ENCODE peak calls at places on chromosomes 3 and 15, in ten cellular contexts. C is A172; T is RWPE1; H is GOT3; F is right cardiac atrium; K is CD8-positive, alpha-beta T cell; E is effector CD4-positive, alpha-beta T cell; U is cardiac muscle cell; A is MM.1S; O is fibroblast of the conjunctiva. B is an unnamed sample.

GRCh38 chr15:70420421-70421196 is 322.9 kb upstream of the TLE3 start:
- DNase-seq in C (no peak), T (no peak), H (no peak), F (no peak), K (no peak), E (no peak), U (no peak), A (no peak), O (no peak), B (no peak)

GRCh38 chr3:48504051-48504946 is at the start of gene SHISA5:
- DNase-seq in C (peak; percentile 38), T (no peak), H (no peak), F (peak; percentile 95), K (no peak), E (peak; percentile 31), U (peak; percentile 84), A (no peak), O (peak; percentile 43), B (no peak)

GRCh38 chr3:32321095-32321835 is 70.4 kb upstream of the CMTM7 start:
- DNase-seq in C (no peak), T (no peak), H (no peak), F (no peak), K (no peak), E (no peak), U (no peak), A (no peak), O (no peak), B (no peak)

GRCh38 chr15:91289324-91289723 is 189.3 kb downstream of the SV2B start:
- DNase-seq in C (no peak), T (no peak), H (no peak), F (no peak), K (no peak), E (no peak), U (no peak), A (no peak), O (no peak), B (no peak)

GRCh38 chr3:194294199-194294887 is 56.8 kb downstream of the CPN2 start:
- DNase-seq in C (no peak), T (no peak), H (no peak), F (no peak), K (no peak), E (no peak), U (no peak), A (no peak), O (no peak), B (no peak)

GRCh38 chr15:83854950-83855707 is 201.2 kb downstream of the ADAMTSL3 start:
- DNase-seq in C (no peak), T (no peak), H (no peak), F (peak; percentile 64), K (no peak), E (no peak), U (peak; percentile 53), A (no peak), O (no peak), B (no peak)

GRCh38 chr15:82858932-82859331 is 49.5 kb downstream of the WHAMM start:
- DNase-seq in C (no peak), T (no peak), H (no peak), F (no peak), K (no peak), E (no peak), U (no peak), A (no peak), O (no peak), B (no peak)

GRCh38 chr15:59801649-59802048 is 112.5 kb upstream of the BNIP2 start:
- DNase-seq in C (no peak), T (no peak), H (no peak), F (no peak), K (no peak), E (no peak), U (no peak), A (no peak), O (no peak), B (no peak)

GRCh38 chr3:100274361-100274760 is 13.6 kb downstream of the TBC1D23 start:
- DNase-seq in C (no peak), T (no peak), H (no peak), F (no peak), K (no peak), E (no peak), U (no peak), A (no peak), O (no peak), B (no peak)

GRCh38 chr3:116440196-116440595 is 5.1 kb downstream of the LSAMP start:
- DNase-seq in C (peak; percentile 63), T (peak; percentile 29), H (no peak), F (no peak), K (no peak), E (no peak), U (peak; percentile 33), A (no peak), O (peak; percentile 35), B (no peak)

GRCh38 chr3:46031747-46032146 is 4.5 kb upstream of the XCR1 start:
- DNase-seq in C (no peak), T (no peak), H (no peak), F (no peak), K (no peak), E (no peak), U (no peak), A (no peak), O (no peak), B (no peak)

GRCh38 chr3:123027292-123028232 is at the start of gene SEMA5B:
- DNase-seq in C (no peak), T (no peak), H (no peak), F (peak; percentile 70), K (no peak), E (no peak), U (peak; percentile 26), A (peak; percentile 27), O (no peak), B (no peak)

GRCh38 chr3:194397757-194398312 is 1.2 kb downstream of the GP5 start:
- DNase-seq in C (no peak), T (no peak), H (no peak), F (peak; percentile 68), K (no peak), E (no peak), U (peak; percentile 31), A (no peak), O (no peak), B (no peak)

GRCh38 chr3:147672035-147672434 is 262.9 kb downstream of the ZIC1 start:
- DNase-seq in C (no peak), T (no peak), H (no peak), F (no peak), K (no peak), E (no peak), U (no peak), A (no peak), O (no peak), B (no peak)

GRCh38 chr15:33119865-33120264 is 74.6 kb downstream of the FMN1 start:
- DNase-seq in C (no peak), T (no peak), H (no peak), F (no peak), K (no peak), E (no peak), U (no peak), A (no peak), O (no peak), B (no peak)

GRCh38 chr3:23809294-23809693 is 3.5 kb downstream of the UBE2E1 start:
- DNase-seq in C (no peak), T (no peak), H (no peak), F (no peak), K (no peak), E (no peak), U (no peak), A (peak; percentile 38), O (no peak), B (no peak)

GRCh38 chr3:141708367-141708766 is 29.7 kb upstream of the RNF7 start:
- DNase-seq in C (peak; percentile 8), T (no peak), H (no peak), F (no peak), K (no peak), E (no peak), U (no peak), A (no peak), O (no peak), B (no peak)

B was measured in amniotic stem cell.